ENCODE peak calls at places on chromosomes 2 and 18, in five cellular contexts. S, I, O, G and N are unnamed samples.

GRCh38 chr2:63614448-63614968 is 25.7 kb downstream of the MDH1 start:
- DNase-seq in S (no peak), I (no peak), O (no peak), G (no peak), N (no peak)

GRCh38 chr2:24717263-24717951 is 75.8 kb downstream of the PTRHD1 start:
- DNase-seq in S (no peak), I (no peak), O (no peak), G (no peak), N (no peak)

GRCh38 chr2:224156436-224156835 is 117.3 kb upstream of the SERPINE2 start:
- DNase-seq in S (no peak), I (no peak), O (no peak), G (no peak), N (no peak)

GRCh38 chr2:26605195-26605968 is 35.8 kb downstream of the CIB4 start:
- DNase-seq in S (peak), I (peak), O (peak), G (peak), N (peak)

GRCh38 chr2:295081-295480 is 7.2 kb upstream of the ALKAL2 start:
- DNase-seq in S (no peak), I (no peak), O (no peak), G (no peak), N (no peak)

GRCh38 chr2:210323003-210323402 is 8.0 kb upstream of the MYL1 start:
- DNase-seq in S (no peak), I (no peak), O (no peak), G (no peak), N (no peak)

GRCh38 chr2:63861220-63861822 is 19.6 kb downstream of the UGP2 start:
- DNase-seq in S (peak), I (peak), O (peak), G (peak), N (no peak)

GRCh38 chr2:59585657-59586056 is 967.8 kb downstream of the BCL11A start:
- DNase-seq in S (no peak), I (peak), O (peak), G (no peak), N (no peak)

GRCh38 chr2:38074775-38075435 is 1.0 kb downstream of the CYP1B1 start:
- DNase-seq in S (no peak), I (no peak), O (no peak), G (no peak), N (no peak)

GRCh38 chr2:71360434-71360975 is 28.9 kb downstream of the ZNF638 start:
- DNase-seq in S (no peak), I (no peak), O (no peak), G (no peak), N (no peak)

GRCh38 chr2:151280276-151280675 is 9.2 kb downstream of the NMI start:
- DNase-seq in S (no peak), I (no peak), O (no peak), G (no peak), N (no peak)

GRCh38 chr2:236872015-236872414 is 213.7 kb upstream of the COPS8 start:
- DNase-seq in S (no peak), I (no peak), O (no peak), G (no peak), N (no peak)

GRCh38 chr2:44166096-44166495 is 2.6 kb upstream of the PPM1B start:
- DNase-seq in S (no peak), I (no peak), O (no peak), G (no peak), N (no peak)

GRCh38 chr2:179963626-179964025 is 43.5 kb downstream of the CWC22 start:
- DNase-seq in S (no peak), I (no peak), O (no peak), G (peak), N (no peak)

GRCh38 chr2:227411320-227411989 is 23.7 kb upstream of the SCYGR1 start:
- DNase-seq in S (no peak), I (no peak), O (no peak), G (no peak), N (no peak)

GRCh38 chr2:236597629-236598028 is 28.0 kb downstream of the ACKR3 start:
- DNase-seq in S (no peak), I (no peak), O (no peak), G (no peak), N (no peak)

GRCh38 chr2:42588158-42588557 is 19.7 kb downstream of the MTA3 start:
- DNase-seq in S (no peak), I (no peak), O (no peak), G (no peak), N (no peak)

GRCh38 chr2:199955007-199955338 is 318 bp downstream of the TYW5 start:
- DNase-seq in S (peak), I (peak), O (peak), G (no peak), N (no peak)

GRCh38 chr2:25979006-25979405 is 3.3 kb downstream of the KIF3C start:
- DNase-seq in S (no peak), I (no peak), O (no peak), G (no peak), N (no peak)

GRCh38 chr18:36485772-36486171 is 188.3 kb downstream of the FHOD3 start:
- DNase-seq in S (no peak), I (no peak), O (no peak), G (no peak), N (no peak)

GRCh38 chr2:213271947-213272346 is 12.3 kb upstream of the SPAG16 start:
- DNase-seq in S (no peak), I (no peak), O (no peak), G (no peak), N (no peak)